ENCODE peak calls at places on chromosomes 16 and 17, in nine cellular contexts. N is GM23248, V is neural progenitor cell, E is PC-3, K is MM.1S, A is HCT116, B is hepatocyte, Z is GM23338, F is SK-N-SH. U is an unnamed sample.

GRCh38 chr17:7370853-7371252 is 10.0 kb upstream of the TNK1 start:
- DNase-seq in V (no peak), A (no peak), B (no peak), K (no peak), N (no peak), E (no peak), Z (no peak), F (no peak), U (no peak)

GRCh38 chr17:75313941-75314550 is 24.8 kb upstream of the SLC25A19 start:
- DNase-seq in A (no peak), V (no peak), B (no peak), N (peak), E (no peak), K (no peak), F (no peak), Z (no peak), U (no peak)

GRCh38 chr17:45575126-45575885 is 84.8 kb upstream of the PLEKHM1 start:
- DNase-seq in E (no peak), Z (peak), K (no peak), N (no peak), A (no peak), F (no peak), B (no peak), V (no peak), U (no peak)

GRCh38 chr16:85286970-85287814 is 174.9 kb upstream of the CIBAR2 start:
- DNase-seq in E (no peak), B (no peak), N (peak), V (no peak), Z (no peak), K (no peak), A (no peak), F (peak), U (no peak)

GRCh38 chr17:41781404-41782110 is 5.0 kb downstream of the JUP start:
- DNase-seq in F (no peak), Z (no peak), A (no peak), K (no peak), B (peak), V (no peak), E (no peak), N (no peak), U (no peak)

GRCh38 chr16:86513471-86514277 is 3.3 kb downstream of the FOXF1 start:
- DNase-seq in K (no peak), E (no peak), Z (no peak), A (no peak), N (no peak), B (no peak), F (no peak), V (no peak), U (no peak)

GRCh38 chr17:40344321-40345160 is 20.0 kb downstream of the GJD3 start:
- DNase-seq in V (no peak), F (no peak), B (no peak), A (no peak), E (no peak), K (no peak), Z (no peak), N (peak), U (no peak)

GRCh38 chr16:27232061-27232841 is 28.9 kb downstream of the KDM8 start:
- DNase-seq in N (no peak), B (no peak), F (no peak), K (peak), V (no peak), E (no peak), A (no peak), Z (no peak), U (peak)

GRCh38 chr16:67441289-67441753 is 10.4 kb downstream of the HSD11B2 start:
- DNase-seq in K (no peak), N (no peak), F (no peak), V (no peak), A (no peak), Z (no peak), B (no peak), E (no peak), U (no peak)

GRCh38 chr16:57539072-57539796 is 2.9 kb upstream of the CCDC102A start:
- DNase-seq in N (no peak), A (no peak), V (no peak), K (peak), Z (no peak), E (no peak), B (no peak), F (no peak), U (peak)

GRCh38 chr17:36657763-36658490 is 56.5 kb downstream of the MRM1 start:
- DNase-seq in B (peak), E (no peak), V (peak), A (no peak), K (no peak), F (peak), Z (peak), N (peak), U (no peak)

GRCh38 chr16:27448531-27449433 is 46.8 kb downstream of the IL21R start:
- DNase-seq in Z (no peak), B (no peak), F (peak), K (no peak), E (no peak), N (no peak), A (no peak), V (no peak), U (no peak)

GRCh38 chr16:51607202-51607756 is 456.2 kb upstream of the SALL1 start:
- DNase-seq in F (no peak), A (no peak), B (no peak), V (no peak), N (no peak), K (no peak), Z (no peak), E (no peak), U (no peak)

GRCh38 chr16:86508947-86509758 is 1.2 kb upstream of the FOXF1 start:
- DNase-seq in E (peak), N (peak), A (peak), K (no peak), Z (peak), F (no peak), B (peak), V (peak), U (no peak)

GRCh38 chr16:87465306-87465705 is 27.5 kb downstream of the ZCCHC14 start:
- DNase-seq in B (peak), F (peak), N (peak), E (peak), A (no peak), Z (no peak), V (no peak), K (no peak), U (no peak)

GRCh38 chr16:68235882-68236803 is at the start of gene ESRP2:
- DNase-seq in V (peak), Z (peak), A (peak), B (peak), N (peak), K (no peak), F (peak), E (peak), U (no peak)

GRCh38 chr17:81488276-81488860 is 24.2 kb downstream of the ACTG1 start:
- DNase-seq in F (no peak), Z (peak), B (no peak), N (peak), V (no peak), E (no peak), A (no peak), K (no peak), U (peak)

GRCh38 chr16:11064202-11064540 is 119.8 kb downstream of the CLEC16A start:
- DNase-seq in V (no peak), E (no peak), Z (no peak), N (no peak), K (no peak), A (no peak), F (no peak), B (no peak), U (no peak)

GRCh38 chr17:35314415-35315216 is 58.8 kb downstream of the SLFN11 start:
- DNase-seq in F (peak), E (no peak), B (no peak), V (no peak), Z (peak), K (no peak), N (peak), A (no peak), U (no peak)

GRCh38 chr17:45410144-45411091 is 22.3 kb downstream of the ARHGAP27 start:
- DNase-seq in F (peak), B (no peak), E (no peak), N (no peak), K (peak), Z (no peak), A (no peak), V (no peak), U (peak)

GRCh38 chr16:75337430-75337829 is 86.0 kb upstream of the BCAR1 start:
- DNase-seq in A (no peak), V (no peak), B (no peak), Z (no peak), N (no peak), K (no peak), F (no peak), E (no peak), U (no peak)

GRCh38 chr17:45221081-45221996 is at the start of gene FMNL1:
- DNase-seq in N (peak), Z (peak), K (peak), A (no peak), B (no peak), E (peak), V (peak), F (peak), U (peak)

GRCh38 chr17:6853764-6854442 is 22.4 kb upstream of the TEKT1 start:
- DNase-seq in B (peak), E (peak), F (no peak), A (peak), V (peak), Z (peak), N (no peak), K (peak), U (peak)

GRCh38 chr17:77802811-77803220 is 155.7 kb upstream of the TNRC6C start:
- DNase-seq in N (peak), B (peak), V (peak), A (no peak), Z (peak), F (peak), E (no peak), K (no peak), U (no peak)

GRCh38 chr17:56891751-56892150 is 22.1 kb downstream of the TRIM25 start:
- DNase-seq in F (peak), Z (peak), V (peak), E (no peak), A (no peak), B (no peak), K (no peak), N (peak), U (no peak)

GRCh38 chr17:63946440-63947363 is 14.6 kb upstream of the CD79B start:
- DNase-seq in B (peak), E (peak), F (peak), Z (peak), N (peak), A (peak), V (peak), K (peak), U (peak)

GRCh38 chr17:36941265-36942021 is 4.2 kb downstream of the LHX1 start:
- DNase-seq in A (no peak), V (no peak), K (no peak), Z (peak), B (no peak), E (no peak), F (no peak), N (no peak), U (no peak)

GRCh38 chr17:72743037-72743467 is 349.4 kb downstream of the SLC39A11 start:
- DNase-seq in Z (peak), B (no peak), E (no peak), K (no peak), F (no peak), N (no peak), V (peak), A (no peak), U (no peak)

GRCh38 chr16:51854401-51854951 is 692.5 kb downstream of the TOX3 start:
- DNase-seq in B (no peak), K (no peak), A (no peak), N (no peak), Z (no peak), F (no peak), V (no peak), E (no peak), U (no peak)

GRCh38 chr17:77036841-77037381 is 103.9 kb upstream of the SEC14L1 start:
- DNase-seq in Z (no peak), V (no peak), E (no peak), A (no peak), F (peak), B (no peak), N (no peak), K (peak), U (peak)

GRCh38 chr17:44977740-44978584 is 9.9 kb upstream of the C1QL1 start:
- DNase-seq in Z (no peak), F (no peak), N (no peak), E (no peak), A (no peak), K (no peak), V (no peak), B (no peak), U (no peak)

GRCh38 chr17:58320570-58321323 is 7.8 kb downstream of the TSPOAP1 start:
- DNase-seq in E (no peak), V (no peak), F (no peak), B (no peak), Z (no peak), N (no peak), K (no peak), A (no peak), U (no peak)
- TF ChIP-seq EZH2phosphoT487 in E (no peak), V (no peak), F (no peak), B (no peak), Z (no peak), N (no peak), K (no peak), A (no peak), U (no peak)

DNA sequence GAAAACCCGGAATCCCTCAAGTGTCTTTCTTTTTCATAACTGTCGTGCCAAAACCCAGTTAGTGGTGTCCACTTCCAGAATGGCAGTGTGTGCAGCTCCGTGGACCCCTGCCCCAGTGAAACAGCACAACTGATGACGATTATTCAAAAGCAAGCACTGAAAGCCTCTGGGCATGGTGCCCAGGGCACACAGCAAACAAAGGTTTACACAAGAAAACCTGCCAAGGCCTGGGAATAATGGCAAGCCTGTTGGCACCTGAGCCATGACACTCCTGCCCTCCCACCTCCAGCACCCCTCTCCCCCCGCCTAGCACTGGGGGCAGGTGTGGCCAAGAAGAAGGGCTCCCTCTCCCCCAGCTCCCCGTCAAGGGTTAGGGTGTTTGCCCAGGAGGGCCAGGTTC is 2.8 kb downstream of the PKMYT1 start:
- DNase-seq in V (no peak), F (no peak), E (peak), N (no peak), K (no peak), A (no peak), Z (no peak), B (no peak), U (no peak)
- TF ChIP-seq EZH2phosphoT487 in V (no peak), F (no peak), E (no peak), N (no peak), K (no peak), A (no peak), Z (no peak), B (no peak), U (no peak)

GRCh38 chr17:80479246-80479566 is 2.8 kb upstream of the NPTX1 start:
- DNase-seq in Z (no peak), A (no peak), B (no peak), F (no peak), K (no peak), N (no peak), E (no peak), V (no peak), U (no peak)

GRCh38 chr17:80476877-80477646 is 655 bp upstream of the NPTX1 start:
- DNase-seq in K (no peak), N (peak), A (no peak), F (peak), Z (no peak), B (no peak), E (no peak), V (peak), U (no peak)

GRCh38 chr17:80475949-80476876 is at the start of gene NPTX1:
- DNase-seq in K (no peak), E (peak), Z (peak), B (peak), V (peak), A (no peak), N (peak), F (peak), U (no peak)

GRCh38 chr17:80478487-80479245 is 2.3 kb upstream of the NPTX1 start:
- DNase-seq in E (no peak), F (peak), Z (peak), K (no peak), V (peak), N (peak), B (no peak), A (no peak), U (no peak)

DNA sequence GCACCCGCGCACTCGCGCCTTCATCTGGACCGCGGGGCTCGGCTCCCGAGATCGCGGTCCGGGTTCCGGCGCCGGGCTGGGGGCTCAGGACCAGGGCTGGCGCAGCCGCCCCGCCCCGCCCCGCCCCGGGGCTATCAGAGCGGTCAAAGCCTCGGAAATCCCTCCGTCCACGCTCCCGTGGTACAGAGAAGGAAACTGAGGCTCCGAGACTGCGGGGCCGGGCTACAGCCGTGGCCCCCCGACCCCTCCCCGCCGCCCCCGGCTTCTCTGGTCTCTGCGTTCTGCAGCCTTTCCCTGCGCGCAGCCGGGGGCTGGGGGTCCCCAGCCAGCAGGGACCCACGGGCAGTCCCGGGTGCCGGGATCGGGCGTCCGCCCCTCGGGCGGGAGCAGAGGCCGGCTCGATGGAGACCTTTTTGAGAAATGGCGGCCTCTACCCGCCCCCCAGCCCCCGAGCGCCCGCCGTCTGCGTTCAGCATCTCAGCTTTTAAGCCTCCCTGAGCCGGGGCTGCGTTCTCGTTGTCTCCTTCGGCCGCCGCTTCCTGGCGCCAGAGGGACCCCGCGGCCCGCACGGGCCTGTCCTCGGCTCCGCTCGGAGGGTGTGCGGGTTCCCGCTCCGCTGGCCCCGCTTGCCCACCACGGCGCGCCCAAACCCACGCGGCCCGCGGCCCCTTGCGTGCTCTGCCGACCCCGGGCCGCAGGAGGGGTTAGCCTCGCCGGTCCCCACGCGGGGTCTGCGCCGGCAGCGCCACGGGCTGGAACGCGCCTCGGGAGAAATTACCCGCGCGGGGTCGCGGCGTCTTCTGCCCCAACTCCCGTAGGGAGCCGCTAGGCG is 1.5 kb upstream of the NPTX1 start:
- DNase-seq in E (no peak), A (no peak), Z (peak), B (peak), N (peak), F (peak), V (peak), K (no peak), U (no peak)
- TF ChIP-seq EZH2phosphoT487 in E (no peak), A (no peak), Z (no peak), B (peak), N (no peak), F (no peak), V (no peak), K (no peak), U (no peak)

DNA sequence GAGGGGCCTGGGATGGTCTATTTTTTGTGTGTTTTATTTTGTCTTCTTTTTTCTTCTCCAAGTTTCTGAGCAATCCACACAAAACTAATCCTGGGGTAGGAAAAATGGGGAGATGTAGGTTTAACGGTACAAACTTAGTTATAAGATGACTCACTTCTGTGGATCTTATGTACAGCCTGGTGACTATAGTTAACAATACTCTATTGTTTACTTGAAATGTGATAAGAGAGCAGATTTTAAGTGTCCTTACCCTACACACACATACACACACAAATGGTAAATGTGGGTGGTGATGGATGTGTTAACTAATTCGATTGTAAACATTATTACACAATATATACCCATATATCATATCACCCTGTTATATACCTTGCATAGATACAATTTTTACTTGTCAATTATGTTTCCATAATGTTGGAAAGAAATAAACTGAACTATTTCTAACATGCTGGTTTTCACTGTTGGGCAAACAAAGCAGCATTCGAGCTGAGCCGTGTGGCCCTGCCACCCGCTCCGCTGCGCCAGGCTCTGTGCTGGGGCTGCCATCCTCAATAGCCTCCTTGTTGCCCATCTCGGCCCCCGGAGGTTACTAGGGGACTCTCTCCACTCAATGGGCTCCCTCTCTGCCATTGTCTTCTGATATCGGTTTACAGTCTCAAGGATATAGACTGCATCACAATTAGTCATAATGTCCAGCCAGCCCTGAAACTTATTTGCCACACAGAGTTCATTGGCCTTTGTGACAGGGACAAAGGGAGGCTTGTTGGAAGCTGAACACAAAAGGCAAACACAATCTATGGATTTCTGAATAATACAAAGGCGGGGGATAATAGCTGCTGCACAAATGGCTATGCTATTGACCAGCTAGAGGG is 380.3 kb upstream of the MAF start:
- DNase-seq in A (no peak), F (no peak), V (peak), N (no peak), E (no peak), Z (peak), B (no peak), K (no peak), U (no peak)
- TF ChIP-seq EZH2phosphoT487 in A (no peak), F (no peak), V (no peak), N (no peak), E (no peak), Z (no peak), B (no peak), K (no peak), U (no peak)

GRCh38 chr17:82582208-82582607 is 62.7 kb downstream of the FOXK2 start:
- DNase-seq in F (no peak), N (peak), Z (no peak), V (no peak), A (no peak), K (no peak), B (no peak), E (no peak), U (no peak)
- TF ChIP-seq EZH2phosphoT487 in F (no peak), N (no peak), Z (no peak), V (no peak), A (no peak), K (no peak), B (no peak), E (no peak), U (no peak)

DNA sequence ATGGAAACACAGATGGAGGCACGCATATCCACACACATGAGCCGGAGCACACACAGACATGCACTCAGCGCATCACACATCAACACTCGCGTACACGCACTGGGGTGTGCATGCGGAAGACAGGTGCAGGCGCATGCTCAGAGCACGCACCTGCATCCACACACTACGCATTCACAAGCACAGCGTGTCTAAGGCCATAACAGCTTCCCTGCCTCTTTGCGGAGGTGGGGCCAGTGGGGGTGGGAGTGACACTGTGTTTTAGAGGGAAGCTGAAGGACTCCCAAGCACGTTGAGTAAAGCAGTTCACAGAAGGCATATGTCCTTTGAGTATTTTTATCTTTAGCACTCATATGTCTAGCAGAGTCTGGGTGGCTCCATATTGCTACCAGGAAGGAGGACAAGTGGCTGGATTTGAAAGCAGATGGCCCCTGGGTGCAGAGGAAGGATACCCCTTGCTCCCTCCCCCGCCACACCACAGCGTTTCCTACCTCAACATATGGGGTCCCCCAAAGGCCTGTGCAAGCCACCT is 68.6 kb upstream of the TOB1 start:
- DNase-seq in B (no peak), E (no peak), V (no peak), K (no peak), A (no peak), F (no peak), Z (no peak), N (no peak), U (no peak)
- TF ChIP-seq EZH2phosphoT487 in B (no peak), E (no peak), V (no peak), K (no peak), A (no peak), F (no peak), Z (no peak), N (no peak), U (no peak)

U was measured in OCI-LY7.